ENCODE peak calls at places on chromosomes 6 and 20, in ten cellular contexts. R, O, X, N, M, U, S, A, K and I are unnamed samples.

GRCh38 chr6:147366290-147366689 is 142.2 kb upstream of the SAMD5 start:
- DNase-seq in R (no peak), O (no peak), X (no peak), N (no peak), M (no peak), U (no peak), S (no peak), A (no peak), K (no peak), I (no peak)

GRCh38 chr20:34112600-34113061 is 588 bp upstream of the EIF2S2 start:
- DNase-seq in R (no peak), O (no peak), X (peak; percentile 45), N (peak; percentile 54), M (peak; percentile 12), U (no peak), S (no peak), A (no peak), K (peak; percentile 1), I (no peak)

GRCh38 chr6:43078651-43079050 is 2.5 kb downstream of the PTK7 start:
- DNase-seq in R (no peak), O (no peak), X (no peak), N (peak; percentile 97), M (no peak), U (no peak), S (no peak), A (no peak), K (no peak), I (peak; percentile 74)

GRCh38 chr20:16472045-16472872 is 101.0 kb downstream of the KIF16B start:
- DNase-seq in R (no peak), O (no peak), X (no peak), N (peak; percentile 24), M (no peak), U (no peak), S (no peak), A (no peak), K (no peak), I (peak; percentile 6)

GRCh38 chr20:32439132-32439829 is 81.2 kb downstream of the ASXL1 start:
- DNase-seq in R (no peak), O (no peak), X (no peak), N (peak; percentile 75), M (no peak), U (peak; percentile 26), S (peak; percentile 14), A (no peak), K (no peak), I (peak; percentile 57)

GRCh38 chr6:167787896-167788530 is 38.7 kb upstream of the AFDN start:
- DNase-seq in R (peak; percentile 51), O (no peak), X (no peak), N (no peak), M (no peak), U (no peak), S (no peak), A (no peak), K (no peak), I (no peak)

GRCh38 chr6:11232968-11233626 is 629 bp upstream of the NEDD9 start:
- DNase-seq in R (no peak), O (no peak), X (no peak), N (no peak), M (no peak), U (no peak), S (no peak), A (no peak), K (no peak), I (peak; percentile 34)

GRCh38 chr6:54903884-54904283 is 57.3 kb downstream of the FAM83B start:
- DNase-seq in R (no peak), O (no peak), X (no peak), N (no peak), M (no peak), U (no peak), S (no peak), A (no peak), K (no peak), I (no peak)

GRCh38 chr6:41573268-41573667 is 27.1 kb downstream of the FOXP4 start:
- DNase-seq in R (no peak), O (no peak), X (no peak), N (no peak), M (no peak), U (no peak), S (no peak), A (no peak), K (no peak), I (no peak)

GRCh38 chr6:17490724-17491123 is 97.3 kb downstream of the CAP2 start:
- DNase-seq in R (no peak), O (no peak), X (no peak), N (peak; percentile 47), M (no peak), U (no peak), S (no peak), A (no peak), K (no peak), I (no peak)